ENCODE peak calls at places on chromosomes 2 and 18, in ten cellular contexts. C is Calu3; I is stimulated activated CD4-positive, alpha-beta T cell treated with anti-CD3 and anti-CD28 coated beads, TNF-alpha, amount 100 ng/mL, for 4 hours; Z is skeletal muscle cell; A is cardiac fibroblast; M is HuH-7; X is foreskin melanocyte; Q is uterus; E is activated CD4-positive, alpha-beta memory T cell treated with anti-CD3 and anti-CD28 coated beads for 36 hours; G is C1 segment of cervical spinal cord. O is an unnamed sample.

GRCh38 chr18:29711931-29712330 is 1330.6 kb downstream of the DSC3 start:
- DNase-seq in C (no peak), I (no peak), Z (no peak), A (no peak), M (no peak), X (no peak), Q (no peak), E (no peak), G (no peak), O (no peak)

GRCh38 chr2:155633060-155633839 is 699.3 kb downstream of the NR4A2 start:
- DNase-seq in C (no peak), I (no peak), Z (no peak), A (no peak), M (no peak), X (peak), Q (no peak), E (no peak), G (no peak), O (no peak)

GRCh38 chr18:58310517-58310916 is 266.5 kb downstream of the NEDD4L start:
- DNase-seq in C (peak), I (peak), Z (peak), A (peak), M (no peak), X (no peak), Q (no peak), E (peak), G (no peak), O (no peak)

GRCh38 chr2:18871430-18871829 is 282.1 kb upstream of the NT5C1B start:
- DNase-seq in C (no peak), I (no peak), Z (no peak), A (no peak), M (no peak), X (no peak), Q (no peak), E (no peak), G (no peak), O (no peak)

GRCh38 chr2:879540-879939 is 71.1 kb upstream of the SNTG2 start:
- DNase-seq in C (no peak), I (no peak), Z (no peak), A (no peak), M (no peak), X (no peak), Q (no peak), E (no peak), G (no peak), O (no peak)

GRCh38 chr2:212686285-212686895 is 147.8 kb upstream of the ERBB4 start:
- DNase-seq in C (peak), I (no peak), Z (peak), A (peak), M (peak), X (peak), Q (peak), E (peak), G (no peak), O (peak)

GRCh38 chr18:23498877-23499570 is 4.3 kb upstream of the RMC1 start:
- DNase-seq in C (peak), I (peak), Z (peak), A (peak), M (peak), X (peak), Q (peak), E (peak), G (peak), O (peak)

GRCh38 chr18:57776767-57777166 is 26.3 kb downstream of the ATP8B1 start:
- DNase-seq in C (no peak), I (no peak), Z (no peak), A (peak), M (no peak), X (no peak), Q (no peak), E (no peak), G (no peak), O (no peak)

GRCh38 chr2:200411831-200412230 is 98.0 kb downstream of the KCTD18 start:
- DNase-seq in C (peak), I (no peak), Z (no peak), A (peak), M (no peak), X (no peak), Q (no peak), E (no peak), G (no peak), O (no peak)

GRCh38 chr2:186659383-186659782 is 34.5 kb upstream of the FAM171B start:
- DNase-seq in C (no peak), I (no peak), Z (no peak), A (no peak), M (no peak), X (no peak), Q (no peak), E (no peak), G (no peak), O (no peak)

GRCh38 chr2:175017618-175018414 is 12.6 kb upstream of the CHN1 start:
- DNase-seq in C (no peak), I (no peak), Z (no peak), A (no peak), M (no peak), X (no peak), Q (no peak), E (no peak), G (no peak), O (no peak)

GRCh38 chr2:55912926-55913325 is 10.7 kb downstream of the EFEMP1 start:
- DNase-seq in C (no peak), I (no peak), Z (no peak), A (no peak), M (no peak), X (no peak), Q (no peak), E (no peak), G (no peak), O (no peak)

GRCh38 chr2:44453289-44453688 is 91.5 kb downstream of the CAMKMT start:
- DNase-seq in C (no peak), I (no peak), Z (no peak), A (no peak), M (no peak), X (no peak), Q (no peak), E (no peak), G (no peak), O (no peak)

GRCh38 chr18:47985837-47986236 is 55.4 kb upstream of the SMAD2 start:
- DNase-seq in C (no peak), I (no peak), Z (no peak), A (no peak), M (no peak), X (no peak), Q (no peak), E (no peak), G (no peak), O (no peak)

GRCh38 chr2:42777883-42778805 is 14.2 kb upstream of the OXER1 start:
- DNase-seq in C (no peak), I (no peak), Z (no peak), A (no peak), M (no peak), X (no peak), Q (no peak), E (no peak), G (no peak), O (no peak)

GRCh38 chr2:55087930-55088329 is 37.7 kb upstream of the RTN4 start:
- DNase-seq in C (no peak), I (no peak), Z (no peak), A (no peak), M (no peak), X (no peak), Q (no peak), E (no peak), G (no peak), O (no peak)

GRCh38 chr2:215895330-215895729 is 118.0 kb downstream of the MREG start:
- DNase-seq in C (no peak), I (no peak), Z (no peak), A (no peak), M (no peak), X (no peak), Q (no peak), E (no peak), G (no peak), O (no peak)

GRCh38 chr2:118841828-118842461 is 5.5 kb downstream of the EN1 start:
- DNase-seq in C (no peak), I (no peak), Z (no peak), A (no peak), M (no peak), X (no peak), Q (no peak), E (no peak), G (no peak), O (no peak)

GRCh38 chr18:23069481-23069880 is 65.8 kb upstream of the CABLES1 start:
- DNase-seq in C (no peak), I (peak), Z (no peak), A (no peak), M (no peak), X (no peak), Q (no peak), E (peak), G (no peak), O (no peak)

GRCh38 chr2:46568212-46569009 is 89.0 kb downstream of the TMEM247 start:
- DNase-seq in C (no peak), I (no peak), Z (no peak), A (no peak), M (no peak), X (no peak), Q (no peak), E (no peak), G (no peak), O (no peak)

GRCh38 chr2:40130251-40130994 is 321.5 kb downstream of the SLC8A1 start:
- DNase-seq in C (no peak), I (no peak), Z (no peak), A (peak), M (no peak), X (no peak), Q (no peak), E (no peak), G (no peak), O (no peak)

GRCh38 chr18:63564576-63564975 is 22.4 kb downstream of the SERPINB12 start:
- DNase-seq in C (no peak), I (no peak), Z (no peak), A (no peak), M (no peak), X (no peak), Q (no peak), E (no peak), G (no peak), O (no peak)

GRCh38 chr2:206092297-206092696 is 6.3 kb upstream of the INO80D start:
- DNase-seq in C (no peak), I (no peak), Z (no peak), A (no peak), M (no peak), X (no peak), Q (no peak), E (no peak), G (no peak), O (no peak)

GRCh38 chr2:44245068-44245861 is 30.0 kb upstream of the SLC3A1 start:
- DNase-seq in C (peak), I (no peak), Z (no peak), A (no peak), M (no peak), X (no peak), Q (no peak), E (no peak), G (no peak), O (no peak)

O was measured in fibroblast of the conjunctiva.